ENCODE peak calls at places on chromosomes 16 and 17, in five cellular contexts. One of them, this sample, is unnamed.

GRCh38 chr16:66365588-66365987 is 903 bp upstream of the CDH5 start:
- DNase-seq in esophagus squamous epithelium: no peak
- DNase-seq in AG09309: no peak
- DNase-seq in AG10803: no peak
- DNase-seq in A549: no peak
- DNase-seq in this sample: no peak

GRCh38 chr17:39904990-39905288 is 13.5 kb downstream of the GSDMB start:
- DNase-seq in esophagus squamous epithelium: no peak
- DNase-seq in AG09309: no peak
- DNase-seq in AG10803: no peak
- DNase-seq in A549: no peak
- DNase-seq in this sample: no peak

GRCh38 chr16:62913924-62914323 is 877.7 kb upstream of the CDH8 start:
- DNase-seq in esophagus squamous epithelium: no peak
- DNase-seq in AG09309: no peak
- DNase-seq in AG10803: no peak
- DNase-seq in A549: no peak
- DNase-seq in this sample: no peak

GRCh38 chr17:32516450-32516849 is 29.7 kb downstream of the CDK5R1 start:
- DNase-seq in esophagus squamous epithelium: no peak
- DNase-seq in AG09309: no peak
- DNase-seq in AG10803: no peak
- DNase-seq in A549: no peak
- DNase-seq in this sample: no peak

GRCh38 chr16:11949527-11949926 is 7.7 kb upstream of the NPIPB2 start:
- DNase-seq in esophagus squamous epithelium: no peak
- DNase-seq in AG09309: peak
- DNase-seq in AG10803: peak
- DNase-seq in A549: peak
- DNase-seq in this sample: no peak

GRCh38 chr17:76452102-76452645 is 778 bp downstream of the UBE2O start:
- DNase-seq in esophagus squamous epithelium: no peak
- DNase-seq in AG09309: no peak
- DNase-seq in AG10803: no peak
- DNase-seq in A549: no peak
- DNase-seq in this sample: no peak

GRCh38 chr16:23597003-23597756 is 1.1 kb upstream of the NDUFAB1 start:
- DNase-seq in esophagus squamous epithelium: no peak
- DNase-seq in AG09309: no peak
- DNase-seq in AG10803: no peak
- DNase-seq in A549: peak
- DNase-seq in this sample: no peak

GRCh38 chr16:68491576-68491950 is 43.3 kb upstream of the SMPD3 start:
- DNase-seq in esophagus squamous epithelium: no peak
- DNase-seq in AG09309: no peak
- DNase-seq in AG10803: no peak
- DNase-seq in A549: no peak
- DNase-seq in this sample: no peak

GRCh38 chr17:33520404-33521032 is 227.4 kb upstream of the ASIC2 start:
- DNase-seq in esophagus squamous epithelium: no peak
- DNase-seq in AG09309: no peak
- DNase-seq in AG10803: peak
- DNase-seq in A549: peak
- DNase-seq in this sample: no peak

GRCh38 chr16:64771273-64771672 is 350.6 kb downstream of the CDH11 start:
- DNase-seq in esophagus squamous epithelium: no peak
- DNase-seq in AG09309: no peak
- DNase-seq in AG10803: no peak
- DNase-seq in A549: no peak
- DNase-seq in this sample: no peak

GRCh38 chr16:89115216-89115949 is 21.7 kb downstream of the ACSF3 start:
- DNase-seq in esophagus squamous epithelium: peak
- DNase-seq in AG09309: no peak
- DNase-seq in AG10803: no peak
- DNase-seq in A549: no peak
- DNase-seq in this sample: no peak

GRCh38 chr17:48582750-48583069 is 4.6 kb upstream of the HOXB4 start:
- DNase-seq in esophagus squamous epithelium: no peak
- DNase-seq in AG09309: no peak
- DNase-seq in AG10803: no peak
- DNase-seq in A549: no peak
- DNase-seq in this sample: no peak
- H3K4me3 ChIP-seq in esophagus squamous epithelium: peak
- H3K4me3 ChIP-seq in AG09309: no peak
- H3K4me3 ChIP-seq in AG10803: peak
- H3K4me3 ChIP-seq in A549: no peak
- H3K4me3 ChIP-seq in this sample: no peak

DNA sequence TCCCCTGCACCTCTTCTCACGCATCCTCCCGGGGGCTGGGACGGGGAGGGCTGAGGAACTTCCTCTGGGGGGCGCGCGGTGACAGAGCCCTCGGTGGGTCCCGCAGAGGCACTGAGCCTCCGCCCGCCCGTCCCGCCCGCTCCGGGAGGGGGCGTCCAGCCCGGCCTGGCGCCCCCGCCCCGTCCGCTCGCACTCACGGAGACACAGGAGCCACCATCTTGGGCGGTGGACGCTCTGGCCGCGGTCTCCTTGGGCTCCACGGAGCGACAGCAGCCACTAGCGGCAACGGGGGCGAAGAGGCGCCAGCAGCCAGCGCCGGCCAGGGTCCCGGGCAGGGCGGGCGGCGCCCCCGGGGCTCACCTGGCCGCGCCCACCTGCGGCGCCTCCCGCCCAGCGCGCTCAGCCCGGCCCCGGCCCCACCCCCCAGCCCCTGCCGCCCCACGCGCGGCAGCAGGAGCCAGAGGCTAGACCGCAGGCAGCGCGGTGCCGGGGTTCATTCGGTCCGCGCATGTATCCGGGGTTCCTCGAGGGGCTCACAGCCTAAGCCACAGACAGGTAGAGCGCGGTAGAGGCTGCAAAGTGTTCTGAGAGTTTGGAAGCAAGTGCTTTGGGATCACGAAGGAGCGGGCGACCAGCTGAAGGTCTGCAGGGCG is at the start of gene C17orf113:
- DNase-seq in esophagus squamous epithelium: no peak
- DNase-seq in AG09309: no peak
- DNase-seq in AG10803: peak
- DNase-seq in A549: peak
- DNase-seq in this sample: no peak
- TF ChIP-seq CTCF in esophagus squamous epithelium: no peak
- TF ChIP-seq CTCF in AG09309: peak
- TF ChIP-seq CTCF in AG10803: no peak
- TF ChIP-seq CTCF in A549: peak
- TF ChIP-seq CTCF in this sample: peak

GRCh38 chr17:50396261-50397110 is 837 bp downstream of the LRRC59 start:
- DNase-seq in esophagus squamous epithelium: no peak
- DNase-seq in AG09309: peak
- DNase-seq in AG10803: peak
- DNase-seq in A549: peak
- DNase-seq in this sample: no peak

GRCh38 chr17:50394711-50395110 is 2.6 kb downstream of the LRRC59 start:
- DNase-seq in esophagus squamous epithelium: no peak
- DNase-seq in AG09309: no peak
- DNase-seq in AG10803: peak
- DNase-seq in A549: no peak
- DNase-seq in this sample: no peak

GRCh38 chr17:50397111-50397918 is at the start of gene LRRC59:
- DNase-seq in esophagus squamous epithelium: peak
- DNase-seq in AG09309: peak
- DNase-seq in AG10803: peak
- DNase-seq in A549: peak
- DNase-seq in this sample: peak

GRCh38 chr17:50393700-50394099 is 3.6 kb downstream of the LRRC59 start:
- DNase-seq in esophagus squamous epithelium: no peak
- DNase-seq in AG09309: no peak
- DNase-seq in AG10803: no peak
- DNase-seq in A549: no peak
- DNase-seq in this sample: no peak

DNA sequence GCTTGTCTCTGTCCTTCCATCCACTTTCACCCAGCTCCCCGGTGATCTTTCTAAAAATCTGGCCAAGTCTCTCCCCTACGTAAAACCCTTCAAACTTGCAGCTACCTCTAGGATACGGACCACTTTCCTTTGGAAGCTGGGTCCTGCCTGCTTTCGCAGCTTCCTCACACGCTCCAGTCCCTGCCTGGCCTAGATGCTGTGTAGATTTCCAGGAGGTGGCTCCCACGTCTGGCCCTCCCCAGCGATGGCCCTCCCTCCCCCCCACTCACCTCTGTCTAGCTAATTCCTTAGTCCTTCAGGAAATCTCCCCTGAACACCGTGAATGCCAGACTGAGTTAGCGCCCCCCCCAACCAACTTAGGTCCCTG is 579 bp upstream of the LRRC59 start:
- DNase-seq in esophagus squamous epithelium: no peak
- DNase-seq in AG09309: no peak
- DNase-seq in AG10803: no peak
- DNase-seq in A549: no peak
- DNase-seq in this sample: no peak
- H3K4me3 ChIP-seq in esophagus squamous epithelium: peak
- H3K4me3 ChIP-seq in AG09309: no peak
- H3K4me3 ChIP-seq in AG10803: no peak
- H3K4me3 ChIP-seq in A549: peak
- H3K4me3 ChIP-seq in this sample: peak

DNA sequence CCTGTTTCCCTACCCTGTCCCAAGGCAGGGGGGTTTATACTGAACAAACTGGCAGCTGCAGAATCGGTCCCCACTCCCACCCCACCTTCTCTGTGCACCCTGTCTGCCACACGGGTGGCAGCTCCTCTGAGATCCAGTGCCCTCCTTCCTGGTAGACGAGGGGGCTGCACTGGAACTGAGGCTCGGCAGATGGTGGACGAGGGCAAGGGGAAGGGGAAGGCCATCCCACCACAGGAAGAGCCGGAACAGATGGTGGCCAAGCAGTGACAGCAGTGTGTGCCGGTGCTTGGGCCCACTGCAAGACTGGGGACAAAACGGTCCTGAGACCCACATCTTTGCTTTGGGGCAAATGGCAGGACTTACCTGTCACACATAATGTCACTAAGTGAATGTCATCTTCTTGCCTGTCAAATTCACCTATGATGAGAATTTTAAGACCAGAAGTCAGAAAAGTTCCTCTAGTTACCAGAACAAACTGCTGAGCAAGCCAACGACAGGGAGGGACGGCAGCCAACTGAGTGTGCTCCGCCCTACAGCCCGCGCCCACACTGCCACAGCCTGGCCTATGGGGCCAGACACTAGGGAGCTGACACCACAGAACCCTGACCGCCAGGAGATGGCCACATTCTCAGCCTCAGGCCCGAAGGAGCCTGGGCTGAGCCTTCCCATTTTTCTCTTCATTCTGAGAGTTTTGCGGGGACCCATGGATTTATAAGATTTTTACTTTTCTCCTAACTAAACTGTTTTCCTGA is 14.4 kb downstream of the NTAN1 start:
- DNase-seq in esophagus squamous epithelium: no peak
- DNase-seq in AG09309: peak
- DNase-seq in AG10803: peak
- DNase-seq in A549: no peak
- DNase-seq in this sample: no peak
- TF ChIP-seq CTCF in esophagus squamous epithelium: no peak
- TF ChIP-seq CTCF in AG09309: peak
- TF ChIP-seq CTCF in AG10803: peak
- TF ChIP-seq CTCF in A549: no peak
- TF ChIP-seq CTCF in this sample: no peak

GRCh38 chr16:30747331-30747730 is 894 bp upstream of the PHKG2 start:
- DNase-seq in esophagus squamous epithelium: no peak
- DNase-seq in AG09309: peak
- DNase-seq in AG10803: peak
- DNase-seq in A549: no peak
- DNase-seq in this sample: no peak
- H3K4me3 ChIP-seq in esophagus squamous epithelium: peak
- H3K4me3 ChIP-seq in AG09309: peak
- H3K4me3 ChIP-seq in AG10803: no peak
- H3K4me3 ChIP-seq in A549: peak
- H3K4me3 ChIP-seq in this sample: peak

GRCh38 chr17:44193326-44194084 is 6.2 kb downstream of the ATXN7L3 start:
- DNase-seq in esophagus squamous epithelium: no peak
- DNase-seq in AG09309: no peak
- DNase-seq in AG10803: no peak
- DNase-seq in A549: no peak
- DNase-seq in this sample: no peak

GRCh38 chr17:44190496-44190895 is 3.7 kb downstream of the TMUB2 start:
- DNase-seq in esophagus squamous epithelium: no peak
- DNase-seq in AG09309: no peak
- DNase-seq in AG10803: no peak
- DNase-seq in A549: no peak
- DNase-seq in this sample: no peak

GRCh38 chr17:44191941-44192496 is 5.2 kb downstream of the TMUB2 start:
- DNase-seq in esophagus squamous epithelium: no peak
- DNase-seq in AG09309: no peak
- DNase-seq in AG10803: no peak
- DNase-seq in A549: no peak
- DNase-seq in this sample: no peak

GRCh38 chr17:44192750-44193149 is 6.0 kb downstream of the TMUB2 start:
- DNase-seq in esophagus squamous epithelium: no peak
- DNase-seq in AG09309: no peak
- DNase-seq in AG10803: no peak
- DNase-seq in A549: no peak
- DNase-seq in this sample: no peak

GRCh38 chr17:44191389-44191788 is 4.6 kb downstream of the TMUB2 start:
- DNase-seq in esophagus squamous epithelium: no peak
- DNase-seq in AG09309: no peak
- DNase-seq in AG10803: no peak
- DNase-seq in A549: no peak
- DNase-seq in this sample: no peak
- TF ChIP-seq CTCF in esophagus squamous epithelium: no peak
- TF ChIP-seq CTCF in AG09309: no peak
- TF ChIP-seq CTCF in AG10803: no peak
- TF ChIP-seq CTCF in A549: no peak
- TF ChIP-seq CTCF in this sample: no peak

This sample was measured in retinal pigment epithelial cell.